ENCODE peak calls at places on chromosomes 4 and X, in eight cellular contexts. M, F, G, N, J, O, V and K are unnamed samples.

GRCh38 chr4:8647626-8648025 is 55.1 kb downstream of the CPZ start:
- DNase-seq in M (no peak), F (no peak), G (peak), N (no peak), J (peak), O (no peak), V (no peak), K (no peak)

GRCh38 chr4:46390353-46391058 is 578 bp upstream of the GABRA2 start:
- DNase-seq in M (peak), F (no peak), G (peak), N (peak), J (no peak), O (no peak), V (no peak), K (no peak)

GRCh38 chr4:88027611-88028608 is 20.5 kb downstream of the PKD2 start:
- DNase-seq in M (peak), F (no peak), G (no peak), N (peak), J (no peak), O (no peak), V (no peak), K (no peak)

GRCh38 chrX:70480660-70481018 is 36.0 kb downstream of the DLG3 start:
- DNase-seq in M (peak), F (peak), G (no peak), N (peak), J (no peak), O (no peak), V (no peak), K (no peak)

GRCh38 chr4:114281561-114281960 is 302.1 kb upstream of the ARSJ start:
- DNase-seq in M (no peak), F (no peak), G (no peak), N (peak), J (no peak), O (no peak), V (no peak), K (no peak)

GRCh38 chr4:104879367-104879766 is 267.3 kb upstream of the TET2 start:
- DNase-seq in M (no peak), F (no peak), G (no peak), N (no peak), J (no peak), O (no peak), V (no peak), K (no peak)

GRCh38 chr4:122827899-122828601 is 1.4 kb downstream of the FGF2 start:
- DNase-seq in M (peak), F (no peak), G (no peak), N (peak), J (no peak), O (peak), V (no peak), K (peak)

GRCh38 chr4:25783943-25784342 is 78.8 kb downstream of the SEL1L3 start:
- DNase-seq in M (no peak), F (no peak), G (no peak), N (no peak), J (no peak), O (no peak), V (no peak), K (no peak)

GRCh38 chr4:71338846-71339593 is at the start of gene SLC4A4:
- DNase-seq in M (peak), F (no peak), G (no peak), N (peak), J (no peak), O (peak), V (no peak), K (no peak)

GRCh38 chr4:165177725-165178666 is 29.4 kb upstream of the KLHL2 start:
- DNase-seq in M (no peak), F (no peak), G (no peak), N (no peak), J (no peak), O (peak), V (no peak), K (no peak)

GRCh38 chrX:151279161-151279560 is 102.8 kb downstream of the GPR50 start:
- DNase-seq in M (no peak), F (no peak), G (no peak), N (no peak), J (no peak), O (no peak), V (no peak), K (no peak)

GRCh38 chrX:108091878-108092291 is 307 bp downstream of the ATG4A start:
- DNase-seq in M (no peak), F (no peak), G (no peak), N (no peak), J (no peak), O (peak), V (no peak), K (no peak)

GRCh38 chr4:6198768-6199343 is 1.5 kb downstream of the JAKMIP1 start:
- DNase-seq in M (no peak), F (no peak), G (peak), N (no peak), J (peak), O (no peak), V (no peak), K (no peak)
- TF ChIP-seq CTCF in M (no peak), F (no peak), G (no peak), N (no peak), J (no peak), O (no peak), V (no peak), K (no peak)

GRCh38 chrX:85108165-85108564 is 104.5 kb downstream of the APOOL start:
- DNase-seq in M (no peak), F (no peak), G (peak), N (no peak), J (no peak), O (no peak), V (no peak), K (no peak)

GRCh38 chrX:85112270-85112669 is 108.6 kb downstream of the APOOL start:
- DNase-seq in M (no peak), F (no peak), G (no peak), N (no peak), J (no peak), O (no peak), V (no peak), K (peak)

GRCh38 chrX:85111347-85111746 is 107.7 kb downstream of the APOOL start:
- DNase-seq in M (peak), F (no peak), G (no peak), N (peak), J (no peak), O (no peak), V (no peak), K (no peak)

GRCh38 chrX:85107407-85107806 is 103.7 kb downstream of the APOOL start:
- DNase-seq in M (peak), F (no peak), G (peak), N (no peak), J (no peak), O (no peak), V (no peak), K (no peak)

DNA sequence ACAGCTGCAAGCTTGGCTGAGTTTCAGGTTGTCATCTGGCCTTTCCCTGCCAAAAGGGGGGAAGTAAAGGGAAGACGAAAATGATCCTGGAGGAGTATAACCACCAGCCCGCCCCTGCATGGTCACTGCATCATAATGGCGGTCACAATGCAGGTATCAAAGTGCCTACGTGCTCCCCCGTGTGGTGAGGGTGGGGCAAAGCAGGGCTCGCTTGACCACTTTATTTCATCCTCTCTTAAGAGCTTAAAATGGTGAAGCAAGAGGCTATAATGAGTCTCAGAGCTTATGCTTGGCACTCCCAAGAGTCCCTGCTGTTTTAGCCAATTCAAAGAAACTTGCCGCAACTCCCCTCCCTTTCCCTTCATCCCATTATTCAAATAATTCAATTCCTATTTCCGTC is 105.6 kb downstream of the APOOL start:
- DNase-seq in M (no peak), F (no peak), G (peak), N (peak), J (no peak), O (peak), V (no peak), K (no peak)
- TF ChIP-seq CTCF in M (no peak), F (no peak), G (peak), N (peak), J (peak), O (no peak), V (peak), K (no peak)

DNA sequence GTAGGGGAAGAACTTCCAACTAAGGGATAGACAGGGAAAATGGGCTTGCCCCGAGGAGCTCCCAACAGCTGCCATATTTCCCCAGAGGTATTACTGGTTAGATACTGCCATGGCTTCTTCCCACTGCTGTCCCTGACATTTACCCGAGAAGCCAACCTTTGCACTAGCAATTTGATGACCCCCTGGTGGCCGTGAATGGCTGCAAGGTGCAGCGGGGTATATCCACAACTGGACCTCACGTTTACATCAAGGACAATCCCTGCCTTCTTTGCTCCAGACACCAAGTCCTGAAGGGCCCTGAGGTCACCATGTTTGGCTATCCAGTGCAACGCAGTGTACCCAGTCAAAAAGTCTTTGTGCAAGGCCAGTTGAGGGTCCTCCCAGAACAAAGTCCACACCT is 2.3 kb downstream of the SOWAHB start:
- DNase-seq in M (no peak), F (no peak), G (no peak), N (no peak), J (no peak), O (no peak), V (no peak), K (no peak)
- TF ChIP-seq CTCF in M (no peak), F (no peak), G (no peak), N (peak), J (no peak), O (no peak), V (no peak), K (no peak)

DNA sequence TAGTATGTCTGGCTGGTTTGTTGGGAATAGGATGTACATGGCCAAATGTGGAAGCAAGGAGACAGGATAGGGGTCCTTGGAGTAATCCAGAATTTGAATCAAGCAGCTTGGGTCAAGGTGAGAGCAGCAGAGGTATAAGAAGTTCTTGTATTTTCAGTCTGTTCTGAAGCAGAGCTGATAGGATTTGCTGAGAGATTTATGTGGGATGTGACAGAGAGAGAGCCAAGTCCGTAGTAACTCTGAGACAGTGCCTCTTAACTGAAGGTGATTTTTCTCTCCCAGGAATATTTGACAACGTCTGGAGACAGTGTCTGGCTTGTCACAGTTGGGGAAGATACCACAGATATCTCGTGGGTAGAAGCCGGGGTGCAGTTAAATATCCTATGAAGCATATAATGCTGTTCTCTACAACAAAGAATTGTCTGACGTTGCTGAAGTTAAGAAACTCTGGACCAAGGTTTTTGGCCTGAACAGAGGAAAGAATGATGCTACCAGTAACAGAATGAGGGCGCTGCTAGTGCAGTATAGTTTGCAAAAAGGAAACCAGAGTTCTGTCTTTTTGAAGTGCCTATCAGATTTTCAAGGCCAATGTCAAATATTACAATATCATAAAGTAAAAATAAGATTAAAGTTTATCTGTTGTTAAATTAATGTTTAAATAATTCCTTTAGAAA is 184.0 kb downstream of the ARHGAP24 start:
- DNase-seq in M (no peak), F (no peak), G (no peak), N (no peak), J (no peak), O (no peak), V (no peak), K (no peak)
- TF ChIP-seq CTCF in M (no peak), F (peak), G (no peak), N (no peak), J (peak), O (no peak), V (no peak), K (no peak)

GRCh38 chr4:75544870-75545269 is 11.0 kb upstream of the ODAPH start:
- DNase-seq in M (no peak), F (no peak), G (no peak), N (no peak), J (no peak), O (no peak), V (no peak), K (no peak)
- TF ChIP-seq CTCF in M (no peak), F (no peak), G (no peak), N (no peak), J (no peak), O (no peak), V (no peak), K (no peak)

DNA sequence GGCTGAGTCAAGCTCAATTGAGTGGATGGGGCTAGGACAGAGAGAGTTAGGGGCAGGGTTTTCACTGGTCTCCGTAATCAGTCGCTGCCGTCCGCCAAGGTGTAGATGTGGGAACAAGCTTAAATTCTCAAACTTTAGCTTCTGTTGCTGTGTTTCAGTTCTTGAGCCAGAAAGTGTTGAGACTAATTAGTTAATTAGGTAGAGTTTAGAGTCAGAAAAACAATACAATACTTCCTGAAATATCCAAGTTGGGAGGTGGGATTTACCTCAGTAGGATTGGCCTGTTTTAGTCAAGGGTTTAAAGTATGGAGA is 1.1 kb upstream of the UBE2D3 start:
- DNase-seq in M (no peak), F (no peak), G (no peak), N (no peak), J (no peak), O (no peak), V (no peak), K (no peak)
- TF ChIP-seq CTCF in M (no peak), F (no peak), G (no peak), N (no peak), J (no peak), O (no peak), V (no peak), K (no peak)

GRCh38 chrX:17527135-17527701 is 152.2 kb downstream of the NHS start:
- DNase-seq in M (peak), F (peak), G (no peak), N (no peak), J (no peak), O (no peak), V (no peak), K (no peak)
- TF ChIP-seq CTCF in M (no peak), F (no peak), G (no peak), N (no peak), J (no peak), O (no peak), V (no peak), K (no peak)

GRCh38 chr4:184504385-184504784 is 30.0 kb upstream of the IRF2 start:
- DNase-seq in M (no peak), F (no peak), G (no peak), N (no peak), J (no peak), O (no peak), V (peak), K (no peak)

GRCh38 chr4:184503869-184504300 is 29.5 kb upstream of the IRF2 start:
- DNase-seq in M (no peak), F (no peak), G (no peak), N (peak), J (peak), O (no peak), V (peak), K (no peak)

GRCh38 chr4:184510431-184510830 is 36.1 kb upstream of the IRF2 start:
- DNase-seq in M (no peak), F (no peak), G (no peak), N (peak), J (no peak), O (no peak), V (peak), K (no peak)

GRCh38 chr4:184511156-184511555 is 36.8 kb upstream of the IRF2 start:
- DNase-seq in M (no peak), F (no peak), G (no peak), N (no peak), J (no peak), O (no peak), V (peak), K (no peak)

GRCh38 chr4:184506527-184507121 is 32.3 kb upstream of the IRF2 start:
- DNase-seq in M (peak), F (no peak), G (no peak), N (no peak), J (peak), O (peak), V (peak), K (peak)
- TF ChIP-seq CTCF in M (no peak), F (no peak), G (no peak), N (peak), J (no peak), O (no peak), V (no peak), K (peak)

GRCh38 chr4:100742045-100742444 is 224.2 kb upstream of the EMCN start:
- DNase-seq in M (peak), F (peak), G (no peak), N (peak), J (no peak), O (no peak), V (no peak), K (no peak)
- TF ChIP-seq CTCF in M (peak), F (peak), G (peak), N (peak), J (peak), O (no peak), V (peak), K (no peak)

GRCh38 chr4:140641105-140641555 is 72.4 kb upstream of the UCP1 start:
- DNase-seq in M (no peak), F (no peak), G (no peak), N (no peak), J (no peak), O (no peak), V (no peak), K (no peak)

GRCh38 chr4:140643571-140644055 is 74.9 kb upstream of the UCP1 start:
- DNase-seq in M (no peak), F (no peak), G (peak), N (no peak), J (no peak), O (no peak), V (no peak), K (no peak)

GRCh38 chr4:140640150-140640748 is 71.5 kb upstream of the UCP1 start:
- DNase-seq in M (no peak), F (no peak), G (no peak), N (no peak), J (no peak), O (no peak), V (no peak), K (no peak)

GRCh38 chr4:140642674-140643437 is 74.1 kb upstream of the UCP1 start:
- DNase-seq in M (no peak), F (no peak), G (peak), N (no peak), J (no peak), O (no peak), V (no peak), K (no peak)

GRCh38 chr4:140641789-140642439 is 73.2 kb upstream of the UCP1 start:
- DNase-seq in M (no peak), F (no peak), G (no peak), N (peak), J (no peak), O (no peak), V (no peak), K (no peak)
- TF ChIP-seq CTCF in M (no peak), F (peak), G (no peak), N (peak), J (no peak), O (no peak), V (no peak), K (no peak)